ENCODE peak calls at places on chromosomes 1 and 21, in five cellular contexts. P, U, E, W and G are unnamed samples.

GRCh38 chr1:149916193-149916926 is 1.3 kb downstream of the SV2A start:
- DNase-seq in W (no peak), U (no peak), P (no peak), E (no peak), G (no peak)

GRCh38 chr1:153957744-153958110 is 685 bp downstream of the CRTC2 start:
- DNase-seq in E (no peak), U (peak), W (peak), P (no peak), G (no peak)

GRCh38 chr1:14332158-14332557 is 266.3 kb upstream of the KAZN start:
- DNase-seq in E (no peak), P (no peak), U (no peak), W (no peak), G (no peak)

GRCh38 chr1:161250829-161251228 is 7.7 kb upstream of the PCP4L1 start:
- DNase-seq in E (no peak), U (no peak), W (no peak), P (no peak), G (no peak)

GRCh38 chr1:47031059-47031458 is 7.6 kb downstream of the CYP4X1 start:
- DNase-seq in U (peak), W (no peak), E (no peak), P (no peak), G (no peak)

GRCh38 chr1:41900611-41901444 is 17.9 kb downstream of the HIVEP3 start:
- DNase-seq in U (peak), P (no peak), W (peak), E (peak), G (no peak)

GRCh38 chr1:88149686-88150085 is 534.4 kb upstream of the PKN2 start:
- DNase-seq in W (no peak), U (no peak), E (no peak), P (no peak), G (no peak)

GRCh38 chr1:113141650-113142473 is 68.9 kb downstream of the LRIG2 start:
- DNase-seq in W (no peak), U (peak), P (no peak), E (no peak), G (no peak)

GRCh38 chr1:15475737-15476314 is at the start of gene CELA2B:
- DNase-seq in W (no peak), P (no peak), U (no peak), E (no peak), G (no peak)

GRCh38 chr1:160025314-160025713 is 6.5 kb downstream of the PIGM start:
- DNase-seq in W (no peak), P (no peak), E (no peak), U (no peak), G (no peak)

GRCh38 chr1:160032165-160032827 is 506 bp upstream of the PIGM start:
- DNase-seq in U (peak), P (no peak), W (peak), E (no peak), G (no peak)

GRCh38 chr1:160031368-160032164 is at the start of gene PIGM:
- DNase-seq in W (peak), E (peak), P (peak), U (peak), G (peak)

GRCh38 chr1:160028426-160028825 is 3.4 kb downstream of the PIGM start:
- DNase-seq in U (no peak), P (no peak), E (no peak), W (no peak), G (no peak)

DNA sequence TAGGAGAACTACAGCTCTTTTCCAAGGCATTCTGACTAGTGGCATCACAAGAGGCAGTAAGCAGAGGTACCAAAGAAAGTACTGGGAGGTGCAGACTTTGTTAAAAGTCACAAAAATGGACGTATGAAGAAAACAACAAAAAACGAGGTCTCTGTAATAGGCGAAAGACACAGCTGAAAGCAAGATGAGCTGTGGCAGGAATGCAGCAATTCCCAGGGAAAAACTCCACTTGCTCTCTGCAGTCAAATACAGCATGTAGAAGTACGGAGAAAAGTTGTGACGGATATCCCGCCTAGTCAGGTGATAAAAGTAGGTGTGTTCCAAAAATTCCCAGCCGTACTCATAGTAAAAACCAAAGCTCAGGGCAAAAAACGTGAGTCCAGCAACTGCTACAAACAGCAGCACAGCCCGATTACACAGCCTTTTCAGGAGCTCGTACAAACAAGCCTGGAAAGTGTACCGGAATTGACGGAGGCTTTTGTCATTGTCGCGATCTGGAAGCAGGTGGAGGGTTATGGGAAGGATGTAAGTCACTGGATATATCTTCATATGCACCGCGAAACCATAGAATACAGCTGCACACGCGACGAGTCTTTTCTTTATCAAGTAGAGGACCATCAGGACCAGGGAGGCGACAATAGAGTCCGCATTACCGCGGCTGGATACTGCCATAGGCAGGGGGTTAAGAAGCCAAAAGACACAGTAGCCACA is 978 bp downstream of the PIGM start:
- DNase-seq in W (peak), P (no peak), E (peak), U (no peak), G (no peak)
- TF ChIP-seq POLR2A in W (no peak), P (no peak), E (no peak), U (no peak), G (no peak)

GRCh38 chr1:172180886-172181285 is 239.6 kb upstream of the C1orf105 start:
- DNase-seq in W (peak), E (no peak), P (no peak), U (peak), G (no peak)
- TF ChIP-seq POLR2AphosphoS5 in W (no peak), E (no peak), P (no peak), U (no peak), G (no peak)

DNA sequence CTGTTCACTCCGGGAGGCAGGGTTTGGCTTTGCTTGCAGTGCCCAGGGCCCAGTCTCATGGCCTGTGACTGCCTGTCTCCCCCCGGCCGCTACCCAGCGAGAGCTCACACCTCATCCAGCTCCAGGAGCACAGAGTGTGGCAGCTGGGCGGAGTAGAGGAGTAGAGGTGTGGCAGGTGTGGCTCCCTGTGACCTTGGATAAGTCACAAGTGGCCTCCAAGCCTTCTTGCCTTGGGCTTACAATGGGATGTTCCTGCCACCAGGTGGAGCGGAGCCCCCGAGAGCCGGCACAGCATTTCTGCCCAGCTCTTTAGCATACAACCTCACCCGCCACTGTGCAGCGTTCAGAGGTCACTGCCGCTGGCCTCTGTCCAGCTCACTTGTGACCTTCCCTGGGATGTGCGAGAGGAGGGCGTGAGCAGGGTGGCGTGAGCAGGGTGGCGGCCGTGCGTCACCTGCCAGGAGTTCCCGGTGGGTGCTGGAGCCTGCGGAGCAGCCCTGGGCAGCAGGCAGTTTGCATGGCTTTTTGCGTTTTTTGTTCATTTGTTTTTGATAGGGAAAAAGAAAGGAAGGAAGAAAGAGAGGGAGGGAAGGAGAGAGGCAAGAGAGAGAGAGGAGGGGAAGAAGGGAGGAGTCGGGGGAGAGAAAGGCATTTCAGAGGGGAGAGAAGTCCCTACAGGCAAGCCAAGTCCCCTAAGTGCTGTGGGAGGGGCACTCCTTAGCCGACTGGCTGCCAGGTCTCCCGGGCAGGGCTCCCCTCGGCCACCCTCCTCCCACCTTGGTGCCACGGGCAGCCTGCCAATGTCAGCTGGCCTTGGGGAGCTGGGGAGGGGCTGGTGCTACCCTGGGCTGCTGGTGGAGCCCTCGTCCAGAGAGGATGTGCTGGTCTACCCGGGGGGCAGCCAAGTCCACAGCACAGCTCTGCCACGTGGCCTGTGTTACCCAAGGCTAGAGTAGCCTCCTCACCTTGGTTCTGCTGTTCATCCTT is 42.6 kb downstream of the CRYAA start:
- DNase-seq in P (peak), U (peak), W (peak), E (peak), G (peak)
- TF ChIP-seq CTCF in P (peak), U (peak), W (peak), E (no peak), G (no peak)

DNA sequence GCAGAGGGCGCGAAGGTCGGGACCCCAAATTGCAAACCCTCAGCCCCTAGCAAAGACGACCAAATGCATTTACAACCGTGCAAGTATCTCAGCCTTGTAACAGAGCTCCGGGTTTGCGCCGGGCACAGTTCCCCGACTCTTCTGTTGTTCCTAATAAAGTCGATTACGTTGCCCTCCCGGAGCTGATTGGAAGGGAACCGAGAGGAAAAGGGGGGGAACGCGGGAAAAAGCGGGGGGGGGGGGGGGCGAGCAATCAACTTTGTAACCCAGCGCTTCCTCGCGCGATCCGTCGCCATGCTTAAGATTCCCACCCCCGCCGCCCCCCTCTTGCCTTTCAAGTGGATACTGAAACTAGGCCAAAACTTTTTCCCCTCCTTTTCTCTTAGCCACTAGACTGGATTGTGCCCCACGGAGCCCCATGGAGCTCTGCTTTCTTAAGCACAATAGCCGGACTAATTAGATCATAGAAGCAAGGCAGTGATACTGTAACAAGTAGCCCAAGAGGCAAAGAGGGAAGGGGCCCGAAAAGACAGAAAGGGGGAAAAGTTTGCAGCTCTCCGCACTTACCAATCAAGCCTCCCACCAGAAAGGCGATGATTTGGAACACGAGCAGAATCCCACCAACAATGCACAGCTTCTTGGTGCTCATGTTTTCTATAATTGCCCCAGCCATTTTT is 558 bp downstream of the WLS start:
- DNase-seq in W (peak), E (peak), P (no peak), U (peak), G (peak)
- TF ChIP-seq POLR2A in W (peak), E (no peak), P (peak), U (no peak), G (no peak)

GRCh38 chr21:42112857-42113256 is 41.7 kb downstream of the UMODL1 start:
- DNase-seq in U (no peak), P (no peak), E (no peak), W (no peak), G (no peak)

GRCh38 chr21:42111811-42112210 is 40.7 kb downstream of the UMODL1 start:
- DNase-seq in W (no peak), E (no peak), P (no peak), U (no peak), G (no peak)

GRCh38 chr21:42110691-42111469 is 39.8 kb downstream of the UMODL1 start:
- DNase-seq in U (no peak), E (no peak), P (no peak), W (no peak), G (no peak)

GRCh38 chr21:42111470-42111743 is 40.3 kb downstream of the UMODL1 start:
- DNase-seq in U (no peak), P (no peak), W (no peak), E (no peak), G (no peak)

GRCh38 chr21:42112223-42112622 is 41.1 kb downstream of the UMODL1 start:
- DNase-seq in W (no peak), E (no peak), P (no peak), U (no peak), G (no peak)
- TF ChIP-seq POLR2AphosphoS5 in W (no peak), E (no peak), P (no peak), U (no peak), G (no peak)

GRCh38 chr21:46347791-46348381 is 23.9 kb downstream of the PCNT start:
- DNase-seq in U (no peak), W (no peak), E (no peak), P (no peak), G (no peak)
- TF ChIP-seq CTCF in U (no peak), W (no peak), E (no peak), P (no peak), G (no peak)

DNA sequence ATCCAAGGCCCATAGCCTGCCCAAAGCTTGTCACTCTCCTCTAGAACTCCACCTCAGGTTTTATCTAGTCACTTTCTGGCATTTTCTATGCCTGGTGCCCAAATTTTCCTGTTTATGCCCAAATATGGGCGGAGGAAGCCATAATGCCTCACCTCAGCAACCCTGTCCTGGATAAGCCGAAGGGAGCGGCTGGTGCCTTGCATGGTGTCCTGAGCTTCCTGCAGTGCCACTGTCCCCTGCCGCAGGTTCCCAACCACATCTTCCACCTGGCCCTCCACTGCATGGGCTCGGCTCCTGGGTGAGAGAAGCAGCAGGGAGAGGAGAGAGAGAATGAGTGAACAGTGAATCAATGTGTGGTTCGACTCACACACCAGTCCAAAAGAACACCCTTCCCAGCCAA is 34.2 kb downstream of the CAMK1G start:
- DNase-seq in E (no peak), W (no peak), P (no peak), U (no peak), G (no peak)
- TF ChIP-seq POLR2A in E (no peak), W (no peak), P (no peak), U (no peak), G (no peak)

GRCh38 chr1:159077657-159077961 is 1.0 kb upstream of the AIM2 start:
- DNase-seq in P (no peak), E (no peak), U (no peak), W (no peak), G (no peak)

GRCh38 chr1:159071970-159072582 is 4.5 kb downstream of the AIM2 start:
- DNase-seq in W (no peak), E (no peak), P (no peak), U (peak), G (no peak)

GRCh38 chr1:159076438-159076752 is 171 bp downstream of the AIM2 start:
- DNase-seq in E (no peak), U (no peak), P (no peak), W (no peak), G (no peak)

GRCh38 chr1:159079518-159079917 is 3.0 kb upstream of the AIM2 start:
- DNase-seq in E (no peak), P (no peak), U (no peak), W (no peak), G (no peak)

GRCh38 chr1:159076753-159077656 is at the start of gene AIM2:
- DNase-seq in E (no peak), W (peak), U (no peak), P (no peak), G (no peak)
- TF ChIP-seq POLR2AphosphoS5 in E (no peak), W (no peak), U (no peak), P (no peak), G (no peak)